ENCODE peak calls at places on chromosome 14, in six cellular contexts. One of them, this sample, is unnamed.
A peak's percentile ranks its signal among the peaks of the same experiment; 100 is the strongest.

GRCh38 chr14:39491134-39491541 is 58.9 kb upstream of the FBXO33 start:
- DNase-seq in H1: peak; percentile 46
- DNase-seq in K562: peak; percentile 7
- DNase-seq in HCT116: peak; percentile 22
- DNase-seq in GM12878: no peak
- DNase-seq in HepG2: peak; percentile 59
- DNase-seq in this sample: no peak

GRCh38 chr14:61575751-61576150 is 119.6 kb upstream of the HIF1A start:
- DNase-seq in H1: no peak
- DNase-seq in K562: no peak
- DNase-seq in GM12878: no peak
- DNase-seq in HepG2: no peak
- DNase-seq in HCT116: no peak
- DNase-seq in this sample: no peak

GRCh38 chr14:20434701-20435453 is 1.1 kb downstream of the KLHL33 start:
- DNase-seq in H1: peak; percentile 61
- DNase-seq in HepG2: no peak
- DNase-seq in GM12878: no peak
- DNase-seq in HCT116: no peak
- DNase-seq in K562: no peak
- DNase-seq in this sample: no peak

GRCh38 chr14:33527023-33527634 is 423.7 kb downstream of the EGLN3 start:
- DNase-seq in K562: no peak
- DNase-seq in H1: no peak
- DNase-seq in GM12878: no peak
- DNase-seq in HCT116: no peak
- DNase-seq in HepG2: no peak
- DNase-seq in this sample: no peak

GRCh38 chr14:68328509-68328908 is 464.4 kb downstream of the ZFP36L1 start:
- DNase-seq in K562: no peak
- DNase-seq in HCT116: no peak
- DNase-seq in HepG2: no peak
- DNase-seq in H1: no peak
- DNase-seq in GM12878: no peak
- DNase-seq in this sample: no peak

GRCh38 chr14:20662968-20663731 is 21.2 kb upstream of the RNASE4 start:
- DNase-seq in H1: peak; percentile 96
- DNase-seq in HepG2: peak; percentile 76
- DNase-seq in K562: peak; percentile 54
- DNase-seq in HCT116: peak; percentile 92
- DNase-seq in GM12878: peak; percentile 88
- DNase-seq in this sample: no peak

GRCh38 chr14:79040742-79041249 is 870.6 kb downstream of the NRXN3 start:
- DNase-seq in GM12878: no peak
- DNase-seq in HepG2: no peak
- DNase-seq in K562: no peak
- DNase-seq in H1: no peak
- DNase-seq in HCT116: no peak
- DNase-seq in this sample: no peak

GRCh38 chr14:100782516-100783320 is 43.2 kb upstream of the MEG3 start:
- DNase-seq in HepG2: peak; percentile 39
- DNase-seq in GM12878: no peak
- DNase-seq in H1: no peak
- DNase-seq in K562: no peak
- DNase-seq in HCT116: no peak
- DNase-seq in this sample: no peak

GRCh38 chr14:89909586-89909985 is 44.9 kb downstream of the EFCAB11 start:
- DNase-seq in H1: no peak
- DNase-seq in K562: no peak
- DNase-seq in GM12878: no peak
- DNase-seq in HCT116: no peak
- DNase-seq in HepG2: no peak
- DNase-seq in this sample: no peak

GRCh38 chr14:56840221-56840620 is 29.9 kb upstream of the OTX2 start:
- DNase-seq in HCT116: no peak
- DNase-seq in GM12878: no peak
- DNase-seq in HepG2: no peak
- DNase-seq in K562: no peak
- DNase-seq in H1: no peak
- DNase-seq in this sample: no peak

GRCh38 chr14:62734831-62735230 is 310.4 kb downstream of the KCNH5 start:
- DNase-seq in GM12878: no peak
- DNase-seq in K562: no peak
- DNase-seq in HCT116: no peak
- DNase-seq in H1: no peak
- DNase-seq in HepG2: no peak
- DNase-seq in this sample: no peak

GRCh38 chr14:59123975-59124374 is 64.5 kb upstream of the DAAM1 start:
- DNase-seq in H1: no peak
- DNase-seq in K562: no peak
- DNase-seq in GM12878: no peak
- DNase-seq in HCT116: no peak
- DNase-seq in HepG2: no peak
- DNase-seq in this sample: no peak

GRCh38 chr14:95609398-95609990 is 74.6 kb downstream of the GLRX5 start:
- DNase-seq in GM12878: no peak
- DNase-seq in HepG2: peak; percentile 39
- DNase-seq in H1: peak; percentile 80
- DNase-seq in HCT116: peak; percentile 42
- DNase-seq in K562: peak; percentile 20
- DNase-seq in this sample: peak; percentile 61

GRCh38 chr14:58942516-58942915 is 246.0 kb upstream of the DAAM1 start:
- DNase-seq in HepG2: no peak
- DNase-seq in GM12878: no peak
- DNase-seq in HCT116: no peak
- DNase-seq in K562: no peak
- DNase-seq in H1: no peak
- DNase-seq in this sample: no peak

GRCh38 chr14:28406181-28406580 is 360.4 kb upstream of the FOXG1 start:
- DNase-seq in HCT116: no peak
- DNase-seq in K562: no peak
- DNase-seq in H1: no peak
- DNase-seq in HepG2: no peak
- DNase-seq in GM12878: no peak
- DNase-seq in this sample: no peak

GRCh38 chr14:85093631-85094330 is 436.2 kb upstream of the FLRT2 start:
- DNase-seq in GM12878: no peak
- DNase-seq in HepG2: no peak
- DNase-seq in H1: no peak
- DNase-seq in HCT116: no peak
- DNase-seq in K562: no peak
- DNase-seq in this sample: no peak

GRCh38 chr14:59208224-59208814 is 19.9 kb downstream of the DAAM1 start:
- DNase-seq in H1: no peak
- DNase-seq in HCT116: no peak
- DNase-seq in K562: peak; percentile 23
- DNase-seq in GM12878: peak; percentile 65
- DNase-seq in HepG2: no peak
- DNase-seq in this sample: no peak

GRCh38 chr14:93004699-93005082 is 81.7 kb downstream of the CHGA start:
- DNase-seq in HCT116: no peak
- DNase-seq in H1: no peak
- DNase-seq in HepG2: no peak
- DNase-seq in K562: no peak
- DNase-seq in GM12878: no peak
- DNase-seq in this sample: no peak

GRCh38 chr14:32469388-32470160 is 140.5 kb downstream of the AKAP6 start:
- DNase-seq in HCT116: peak; percentile 26
- DNase-seq in HepG2: peak; percentile 63
- DNase-seq in GM12878: no peak
- DNase-seq in H1: no peak
- DNase-seq in K562: peak; percentile 8
- DNase-seq in this sample: no peak

GRCh38 chr14:104226421-104227385 is 88.3 kb downstream of the KIF26A start:
- DNase-seq in HepG2: no peak
- DNase-seq in HCT116: no peak
- DNase-seq in H1: peak; percentile 44
- DNase-seq in GM12878: no peak
- DNase-seq in K562: no peak
- DNase-seq in this sample: no peak

GRCh38 chr14:105411017-105411941 is 8.3 kb upstream of the MTA1 start:
- DNase-seq in GM12878: no peak
- DNase-seq in HepG2: no peak
- DNase-seq in HCT116: no peak
- DNase-seq in H1: peak; percentile 74
- DNase-seq in K562: peak; percentile 90
- DNase-seq in this sample: no peak

DNA sequence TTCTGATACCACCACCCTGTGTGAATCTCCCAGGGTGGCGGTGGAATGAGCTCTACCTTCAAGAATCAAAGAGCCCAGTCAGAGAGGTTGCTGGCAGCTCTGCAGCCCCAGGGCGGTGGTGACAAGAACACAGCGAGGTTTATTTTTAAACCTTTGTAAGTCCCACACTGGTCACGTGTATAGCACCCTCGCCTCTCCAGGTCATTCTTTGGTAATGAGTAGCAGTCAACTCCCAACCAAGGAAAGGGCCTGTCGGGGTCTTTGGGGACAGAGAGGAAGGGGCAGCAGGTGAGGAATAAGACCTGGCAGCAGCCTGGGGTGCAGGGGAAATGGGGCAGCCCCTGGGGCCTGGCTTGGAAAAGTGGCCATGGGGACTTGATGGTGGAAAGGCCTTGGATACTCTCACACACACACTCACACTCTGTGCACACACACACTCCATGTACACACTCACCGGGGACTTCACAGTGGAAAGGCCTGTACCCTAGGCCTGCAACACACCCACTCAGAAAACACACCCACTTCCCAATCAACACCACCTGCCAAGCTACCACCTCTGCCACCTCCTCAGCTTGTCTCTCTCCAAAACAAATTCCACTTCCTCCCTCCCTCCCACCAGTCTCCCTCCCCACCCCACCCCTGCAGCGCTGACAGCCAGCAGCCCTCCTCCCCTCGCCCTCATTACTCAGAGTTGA is 178.5 kb downstream of the DPF3 start:
- DNase-seq in GM12878: no peak
- DNase-seq in H1: no peak
- DNase-seq in HepG2: no peak
- DNase-seq in K562: no peak
- DNase-seq in HCT116: no peak
- DNase-seq in this sample: no peak
- TF ChIP-seq ZNF274 in GM12878: no peak
- TF ChIP-seq ZNF274 in H1: no peak
- TF ChIP-seq ZNF274 in HepG2: no peak
- TF ChIP-seq ZNF274 in K562: no peak
- TF ChIP-seq ZNF274 in HCT116: no peak
- TF ChIP-seq ZNF274 in this sample: no peak

GRCh38 chr14:50340045-50340444 is 27.9 kb downstream of the DMAC2L start:
- DNase-seq in HepG2: no peak
- DNase-seq in K562: no peak
- DNase-seq in HCT116: no peak
- DNase-seq in H1: no peak
- DNase-seq in GM12878: no peak
- DNase-seq in this sample: no peak
- TF ChIP-seq ZNF274 in HepG2: no peak
- TF ChIP-seq ZNF274 in K562: no peak
- TF ChIP-seq ZNF274 in HCT116: no peak
- TF ChIP-seq ZNF274 in H1: no peak
- TF ChIP-seq ZNF274 in GM12878: no peak
- TF ChIP-seq ZNF274 in this sample: no peak

DNA sequence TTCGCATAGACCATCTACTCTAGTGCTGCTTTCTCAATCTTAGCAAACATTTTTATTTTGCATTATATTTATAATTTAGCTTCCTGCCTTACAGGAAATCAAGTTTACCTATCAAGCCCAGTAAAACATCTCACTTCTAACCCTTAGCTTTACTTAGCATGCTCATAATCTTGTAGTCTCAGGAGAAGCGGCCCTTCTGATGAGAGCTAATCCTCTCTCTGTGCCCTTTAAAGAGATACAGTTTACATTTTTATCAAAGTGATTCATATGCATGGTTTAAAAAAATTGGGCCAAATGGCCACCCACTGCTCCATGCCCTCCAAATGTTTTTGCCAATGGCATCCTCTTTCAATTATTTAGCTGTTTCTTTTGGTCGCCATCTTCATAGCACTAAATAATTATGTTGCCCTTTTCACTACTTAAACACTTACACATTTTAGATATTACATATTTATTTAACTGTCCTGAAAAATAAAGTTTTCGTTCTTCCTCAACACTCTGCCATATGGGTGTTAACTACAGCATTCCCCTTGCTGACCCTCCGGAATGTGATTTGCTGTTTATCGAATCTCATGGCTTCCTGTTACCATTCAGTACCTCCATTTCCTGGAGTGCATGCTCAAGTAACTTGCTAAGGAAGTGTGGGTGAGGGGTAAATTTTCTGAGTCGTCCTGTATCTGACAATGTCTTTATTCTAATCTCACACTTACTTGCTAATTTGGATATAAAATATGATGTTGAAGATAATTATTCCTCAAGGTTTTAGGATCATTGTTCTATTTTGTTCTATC is 29.3 kb downstream of the YLPM1 start:
- DNase-seq in HCT116: no peak
- DNase-seq in HepG2: no peak
- DNase-seq in K562: no peak
- DNase-seq in GM12878: no peak
- DNase-seq in H1: no peak
- DNase-seq in this sample: peak; percentile 1
- TF ChIP-seq ZNF274 in HCT116: no peak
- TF ChIP-seq ZNF274 in HepG2: no peak
- TF ChIP-seq ZNF274 in K562: no peak
- TF ChIP-seq ZNF274 in GM12878: no peak
- TF ChIP-seq ZNF274 in H1: no peak
- TF ChIP-seq ZNF274 in this sample: no peak

GRCh38 chr14:87944987-87945604 is 47.9 kb downstream of the GALC start:
- DNase-seq in HepG2: peak; percentile 29
- DNase-seq in HCT116: peak; percentile 33
- DNase-seq in GM12878: no peak
- DNase-seq in K562: peak; percentile 12
- DNase-seq in H1: no peak
- DNase-seq in this sample: peak; percentile 25
- TF ChIP-seq ZNF274 in HepG2: no peak
- TF ChIP-seq ZNF274 in HCT116: no peak
- TF ChIP-seq ZNF274 in GM12878: no peak
- TF ChIP-seq ZNF274 in K562: no peak
- TF ChIP-seq ZNF274 in H1: no peak
- TF ChIP-seq ZNF274 in this sample: no peak

GRCh38 chr14:67137744-67138371 is 51.4 kb upstream of the GARIN2 start:
- DNase-seq in HCT116: no peak
- DNase-seq in GM12878: no peak
- DNase-seq in H1: no peak
- DNase-seq in HepG2: no peak
- DNase-seq in K562: peak; percentile 26
- DNase-seq in this sample: no peak
- TF ChIP-seq ZNF274 in HCT116: no peak
- TF ChIP-seq ZNF274 in GM12878: no peak
- TF ChIP-seq ZNF274 in H1: no peak
- TF ChIP-seq ZNF274 in HepG2: no peak
- TF ChIP-seq ZNF274 in K562: no peak
- TF ChIP-seq ZNF274 in this sample: no peak